ENCODE peak calls at places on chromosomes 12 and 14, in eight cellular contexts. L, P, K, E, Q, Y, V and I are unnamed samples.

GRCh38 chr14:96573473-96574100 is 71.4 kb downstream of the PAPOLA start:
- DNase-seq in L (no peak), P (no peak), K (no peak), E (no peak), Q (no peak), Y (no peak), V (no peak), I (no peak)

GRCh38 chr12:52204095-52204930 is 12.5 kb upstream of the KRT80 start:
- DNase-seq in L (no peak), P (no peak), K (peak), E (peak), Q (no peak), Y (no peak), V (no peak), I (no peak)

GRCh38 chr12:3745152-3745551 is 7.8 kb downstream of the CRACR2A start:
- DNase-seq in L (peak), P (no peak), K (no peak), E (no peak), Q (no peak), Y (no peak), V (no peak), I (no peak)

GRCh38 chr12:24172031-24172772 is 222.7 kb upstream of the SOX5 start:
- DNase-seq in L (no peak), P (no peak), K (no peak), E (no peak), Q (no peak), Y (no peak), V (no peak), I (no peak)

GRCh38 chr14:97707603-97708002 is 910.4 kb downstream of the VRK1 start:
- DNase-seq in L (no peak), P (no peak), K (no peak), E (no peak), Q (no peak), Y (no peak), V (no peak), I (no peak)

GRCh38 chr12:71475280-71475679 is 35.7 kb downstream of the LGR5 start:
- DNase-seq in L (no peak), P (no peak), K (no peak), E (no peak), Q (no peak), Y (no peak), V (no peak), I (no peak)

GRCh38 chr12:47736877-47737676 is 11.8 kb upstream of the ENDOU start:
- DNase-seq in L (peak), P (no peak), K (no peak), E (no peak), Q (no peak), Y (peak), V (no peak), I (no peak)

GRCh38 chr14:96265387-96265786 is 9.4 kb downstream of the BDKRB1 start:
- DNase-seq in L (no peak), P (no peak), K (no peak), E (no peak), Q (no peak), Y (no peak), V (no peak), I (no peak)

GRCh38 chr14:94536836-94537235 is 24.4 kb upstream of the SERPINA4 start:
- DNase-seq in L (peak), P (no peak), K (no peak), E (no peak), Q (no peak), Y (no peak), V (no peak), I (peak)

GRCh38 chr14:80988742-80989429 is 33.5 kb downstream of the TSHR start:
- DNase-seq in L (no peak), P (no peak), K (no peak), E (no peak), Q (no peak), Y (no peak), V (no peak), I (peak)

GRCh38 chr12:27493260-27493935 is 30.6 kb upstream of the PPFIBP1 start:
- DNase-seq in L (no peak), P (no peak), K (no peak), E (peak), Q (no peak), Y (no peak), V (no peak), I (peak)

GRCh38 chr12:79547044-79547734 is 143.6 kb downstream of the PAWR start:
- DNase-seq in L (no peak), P (no peak), K (peak), E (peak), Q (no peak), Y (no peak), V (peak), I (no peak)

GRCh38 chr14:73437206-73437605 is 21.1 kb downstream of the NUMB start:
- DNase-seq in L (no peak), P (no peak), K (no peak), E (no peak), Q (no peak), Y (no peak), V (no peak), I (no peak)

GRCh38 chr14:69876848-69877306 is 2.3 kb upstream of the SMOC1 start:
- DNase-seq in L (peak), P (no peak), K (no peak), E (no peak), Q (no peak), Y (no peak), V (no peak), I (no peak)

GRCh38 chr12:47829584-47829983 is 9.9 kb upstream of the HDAC7 start:
- DNase-seq in L (no peak), P (no peak), K (no peak), E (no peak), Q (no peak), Y (no peak), V (no peak), I (no peak)

GRCh38 chr12:78963439-78964222 is 99.1 kb downstream of the SYT1 start:
- DNase-seq in L (no peak), P (no peak), K (peak), E (peak), Q (no peak), Y (no peak), V (no peak), I (peak)

GRCh38 chr12:67623259-67623658 is 25.3 kb upstream of the DYRK2 start:
- DNase-seq in L (no peak), P (no peak), K (no peak), E (no peak), Q (no peak), Y (no peak), V (no peak), I (no peak)

GRCh38 chr14:20278414-20278813 is 27.3 kb downstream of the TTC5 start:
- DNase-seq in L (no peak), P (no peak), K (peak), E (no peak), Q (no peak), Y (no peak), V (no peak), I (no peak)